ENCODE peak calls at places on chromosome 7, in five cellular contexts. I, S, V, R and F are unnamed samples.

GRCh38 chr7:94414481-94414880 is 19.8 kb downstream of the COL1A2 start:
- DNase-seq in I (no peak), S (no peak), V (peak; percentile 69), R (no peak), F (no peak)

GRCh38 chr7:152341039-152341913 is 94.5 kb downstream of the KMT2C start:
- DNase-seq in I (peak; percentile 69), S (peak; percentile 67), V (peak; percentile 52), R (peak; percentile 28), F (peak; percentile 51)

GRCh38 chr7:75866497-75867389 is 12.1 kb upstream of the RHBDD2 start:
- DNase-seq in I (peak; percentile 77), S (peak; percentile 76), V (no peak), R (peak; percentile 90), F (peak; percentile 37)

GRCh38 chr7:120805636-120806388 is 52.1 kb downstream of the TSPAN12 start:
- DNase-seq in I (peak; percentile 59), S (peak; percentile 74), V (peak; percentile 12), R (peak; percentile 86), F (peak; percentile 28)

GRCh38 chr7:131329176-131329570 is 1.5 kb downstream of the MKLN1 start:
- DNase-seq in I (peak; percentile 38), S (no peak), V (no peak), R (no peak), F (no peak)

GRCh38 chr7:102434039-102434481 is 685 bp downstream of the ORAI2 start:
- DNase-seq in I (no peak), S (no peak), V (no peak), R (no peak), F (no peak)

GRCh38 chr7:47893238-47893637 is 55.0 kb downstream of the PKD1L1 start:
- DNase-seq in I (peak; percentile 22), S (no peak), V (no peak), R (peak; percentile 80), F (no peak)

GRCh38 chr7:45718464-45719330 is 144.5 kb downstream of the ADCY1 start:
- DNase-seq in I (no peak), S (no peak), V (peak; percentile 51), R (no peak), F (no peak)

GRCh38 chr7:18352339-18353255 is 143.0 kb upstream of the HDAC9 start:
- DNase-seq in I (peak; percentile 52), S (peak; percentile 73), V (peak; percentile 58), R (peak; percentile 86), F (peak; percentile 67)

GRCh38 chr7:71389976-71390375 is 258.0 kb downstream of the GALNT17 start:
- DNase-seq in I (no peak), S (no peak), V (no peak), R (no peak), F (no peak)

DNA sequence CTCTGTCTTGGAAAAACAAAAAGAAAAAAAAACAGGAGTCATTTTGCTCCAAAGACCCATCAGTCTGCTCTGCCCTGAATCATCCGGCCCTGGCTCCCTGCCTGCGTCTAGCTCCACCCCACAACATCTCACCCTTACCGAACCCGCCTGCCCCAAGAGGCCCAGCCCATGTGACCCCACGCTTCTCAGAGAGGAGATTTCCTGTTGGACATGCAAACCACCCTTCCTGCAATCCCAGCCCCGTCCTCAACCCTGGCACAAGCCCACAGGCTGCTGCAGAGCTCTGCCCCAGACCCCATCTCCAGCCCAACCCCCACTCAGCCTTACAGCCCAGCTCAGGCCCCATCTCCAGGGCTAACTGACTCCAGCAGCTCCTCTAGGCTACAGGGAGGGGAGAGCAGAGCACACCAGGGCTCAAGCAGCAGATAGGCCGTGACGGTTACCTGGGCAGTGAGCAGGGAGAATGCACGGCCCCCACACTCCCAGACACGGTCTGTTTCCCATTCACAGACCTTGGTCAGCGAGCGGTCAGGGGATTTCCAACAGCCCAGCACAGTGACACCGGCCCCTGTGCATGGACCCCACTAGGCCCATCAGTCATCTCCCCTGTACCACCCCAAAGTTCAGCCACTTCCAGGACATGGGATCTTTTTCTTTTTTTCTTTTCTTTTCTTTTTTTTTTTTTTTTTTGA is 69.9 kb upstream of the GTF2I start:
- DNase-seq in I (peak; percentile 88), S (peak; percentile 90), V (peak; percentile 84), R (peak; percentile 67), F (peak; percentile 79)
- H3K4me2 ChIP-seq in I (peak overlapping the region; percentile 87), S (peak overlapping the region; percentile 45), V (peak overlapping the region; percentile 82), R (no peak overlapping the region), F (peak overlapping the region; percentile 43)

DNA sequence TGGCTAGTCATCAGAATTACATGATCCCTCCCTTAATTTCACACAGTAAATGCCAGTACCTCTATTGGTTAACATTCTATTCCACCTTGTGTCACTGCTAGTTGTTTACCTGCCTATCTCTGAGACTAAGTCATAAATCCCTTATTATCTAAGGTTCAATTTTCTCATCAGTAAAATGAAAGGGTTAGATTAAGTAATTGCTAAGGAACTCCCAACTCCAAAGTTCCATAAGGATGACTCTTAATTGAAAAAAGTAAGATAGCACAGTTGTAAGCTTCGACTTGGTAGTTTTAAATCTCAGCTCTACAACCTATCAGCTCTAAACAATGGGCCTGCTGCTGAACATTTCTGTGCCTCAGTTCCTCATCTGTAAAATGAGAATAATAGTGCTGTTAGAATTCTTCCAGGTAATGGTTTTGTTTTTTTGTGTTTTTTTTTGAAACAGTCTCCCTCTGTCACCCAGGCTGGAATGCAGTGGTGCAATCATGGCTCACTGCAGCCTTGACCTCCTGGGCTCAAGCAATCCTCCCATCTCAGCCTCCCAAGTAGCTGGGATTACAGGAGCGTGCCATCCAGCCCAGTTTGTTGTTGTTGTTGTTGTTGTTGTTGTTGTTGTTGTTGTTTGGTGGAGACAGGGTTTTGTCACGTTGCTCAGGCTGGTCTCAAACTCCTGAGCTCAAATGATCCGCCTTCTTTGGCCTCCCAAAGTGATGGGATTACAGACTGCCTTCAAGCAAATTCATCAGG is 35.6 kb downstream of the SRPK2 start:
- DNase-seq in I (no peak), S (no peak), V (peak; percentile 38), R (no peak), F (no peak)
- H3K27ac ChIP-seq in I (no peak overlapping the region), S (peak overlapping the region; percentile 84), V (no peak overlapping the region), R (no peak overlapping the region), F (no peak overlapping the region)

GRCh38 chr7:138458576-138459234 is 1.4 kb upstream of the TRIM24 start:
- DNase-seq in I (no peak), S (no peak), V (no peak), R (peak; percentile 97), F (no peak)

GRCh38 chr7:138459300-138460175 is 521 bp upstream of the TRIM24 start:
- DNase-seq in I (peak; percentile 98), S (peak; percentile 99), V (no peak), R (peak; percentile 99), F (peak; percentile 97)

GRCh38 chr7:138460176-138460648 is at the start of gene TRIM24:
- DNase-seq in I (no peak), S (no peak), V (peak; percentile 91), R (no peak), F (no peak)

GRCh38 chr7:138455609-138456008 is 4.5 kb upstream of the TRIM24 start:
- DNase-seq in I (no peak), S (no peak), V (no peak), R (no peak), F (no peak)

DNA sequence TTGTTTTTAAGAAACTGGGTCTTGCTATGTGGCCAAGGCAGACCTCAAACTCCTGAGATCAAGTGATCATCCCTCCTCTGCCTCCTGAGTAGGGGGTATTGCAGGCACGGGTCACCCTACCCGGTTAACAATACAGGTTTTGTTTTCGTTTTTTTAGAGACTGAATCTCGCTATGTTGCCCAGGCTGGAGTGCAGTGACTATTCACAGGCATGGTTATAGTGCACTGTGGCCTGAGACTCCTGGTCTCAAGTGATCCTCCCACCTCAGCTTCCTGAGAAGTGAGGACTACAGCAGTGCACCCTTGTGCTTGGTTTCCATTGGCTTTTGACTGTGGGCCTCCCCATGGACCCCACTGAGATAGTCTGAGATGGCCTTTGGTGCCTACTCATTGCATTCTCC is 3.8 kb upstream of the TRIM24 start:
- DNase-seq in I (no peak), S (no peak), V (no peak), R (no peak), F (no peak)
- H3K4me2 ChIP-seq in I (no peak overlapping the region), S (no peak overlapping the region), V (no peak overlapping the region), R (no peak overlapping the region), F (no peak overlapping the region)

GRCh38 chr7:22452142-22452763 is 47.7 kb downstream of the STEAP1B start:
- DNase-seq in I (peak; percentile 31), S (peak; percentile 76), V (peak; percentile 12), R (peak; percentile 95), F (no peak)
- H3K27ac ChIP-seq in I (no peak overlapping the region), S (no peak overlapping the region), V (no peak overlapping the region), R (no peak overlapping the region), F (no peak overlapping the region)

DNA sequence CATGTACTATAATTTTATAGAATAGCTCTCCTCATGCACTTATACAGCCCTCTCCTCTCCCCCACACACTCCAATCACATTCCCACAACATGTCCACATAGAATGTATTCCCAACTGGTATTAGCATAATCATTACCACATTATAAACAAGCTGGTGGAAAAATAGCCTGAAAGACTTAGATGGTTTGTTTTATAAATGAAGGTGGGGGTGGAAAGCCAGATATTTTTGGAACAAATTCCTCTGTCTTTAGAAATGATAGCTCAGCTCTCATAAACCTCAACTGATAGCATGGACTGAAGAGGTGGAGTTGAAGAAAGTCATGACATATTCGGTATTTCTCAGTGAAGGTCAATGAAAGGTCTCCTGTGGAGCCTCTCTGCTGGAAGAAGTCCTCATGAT is 410.1 kb downstream of the SUGCT start:
- DNase-seq in I (no peak), S (no peak), V (peak; percentile 84), R (no peak), F (no peak)
- H3K4me2 ChIP-seq in I (no peak overlapping the region), S (no peak overlapping the region), V (no peak overlapping the region), R (no peak overlapping the region), F (no peak overlapping the region)

DNA sequence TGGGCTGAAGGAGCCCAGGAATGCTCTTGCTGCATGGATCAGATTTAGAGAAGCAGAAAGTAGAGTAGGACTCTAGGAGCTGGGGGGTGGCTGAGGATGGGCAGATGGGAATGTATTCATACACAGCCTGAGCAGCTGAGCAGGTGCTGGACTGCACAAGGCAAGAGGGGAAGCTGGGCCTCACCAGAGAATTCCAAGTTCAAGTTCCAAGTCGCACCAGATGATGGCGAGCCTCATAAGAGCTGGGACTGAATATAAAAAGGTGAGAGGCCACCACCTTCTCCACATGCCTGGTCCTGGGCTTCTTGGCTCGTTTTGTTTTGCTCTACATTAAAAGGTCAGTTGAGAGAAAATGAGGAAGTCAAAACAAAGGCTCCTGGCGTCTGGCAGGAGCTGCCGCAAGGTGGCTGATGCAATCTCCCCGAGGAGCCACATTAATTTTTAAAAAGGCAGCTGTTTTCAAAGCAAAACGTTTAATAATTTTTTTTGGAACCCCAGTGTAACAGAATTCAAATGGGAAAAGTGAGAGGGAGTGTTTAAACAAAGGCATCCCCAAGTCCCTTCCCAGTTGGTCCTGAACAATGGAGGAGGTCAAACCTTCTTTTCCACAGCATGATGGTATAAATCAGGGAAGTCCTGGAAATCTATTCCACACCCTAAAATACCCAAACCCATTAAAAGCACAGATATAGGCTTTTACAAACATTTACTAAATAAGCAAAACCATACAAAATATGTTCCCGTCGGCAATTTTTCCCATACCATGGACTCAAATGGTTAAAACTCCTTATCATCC is 9.5 kb downstream of the CYREN start:
- DNase-seq in I (no peak), S (no peak), V (no peak), R (peak; percentile 32), F (no peak)
- H3K27ac ChIP-seq in I (peak overlapping the region; percentile 75), S (peak overlapping the region; percentile 66), V (no peak overlapping the region), R (no peak overlapping the region), F (no peak overlapping the region)